ENCODE peak calls at places on chromosomes 3 and 15, in seven cellular contexts. Z is body of pancreas, S is retinal pigment epithelial cell, D is GM10248, G is Peyer's patch, N is MCF 10A, Y is astrocyte. R is an unnamed sample.

GRCh38 chr3:124793054-124793740 is 62.9 kb downstream of the UMPS start:
- DNase-seq in Z (no peak), S (no peak), D (no peak), G (no peak), N (peak; percentile 68), Y (no peak), R (peak; percentile 69)

GRCh38 chr3:15858547-15859506 is 61.0 kb upstream of the ANKRD28 start:
- DNase-seq in Z (peak; percentile 80), S (no peak), D (peak; percentile 76), G (peak; percentile 78), N (peak; percentile 55), Y (no peak), R (peak; percentile 22)

GRCh38 chr3:33360136-33360825 is 79.9 kb downstream of the UBP1 start:
- DNase-seq in Z (no peak), S (peak; percentile 41), D (no peak), G (no peak), N (peak; percentile 54), Y (peak; percentile 88), R (peak; percentile 96)

GRCh38 chr3:125002834-125003368 is 52.9 kb downstream of the HEG1 start:
- DNase-seq in Z (no peak), S (no peak), D (no peak), G (no peak), N (no peak), Y (no peak), R (no peak)

GRCh38 chr3:154972951-154973350 is 107.2 kb upstream of the MME start:
- DNase-seq in Z (no peak), S (no peak), D (no peak), G (no peak), N (peak; percentile 86), Y (peak; percentile 69), R (no peak)

GRCh38 chr3:44682182-44682896 is 30.1 kb upstream of the ZNF502 start:
- DNase-seq in Z (no peak), S (no peak), D (no peak), G (no peak), N (no peak), Y (peak; percentile 82), R (no peak)

GRCh38 chr3:184085389-184085852 is 11.4 kb upstream of the HTR3E start:
- DNase-seq in Z (no peak), S (peak; percentile 34), D (no peak), G (no peak), N (peak; percentile 46), Y (no peak), R (peak; percentile 99)

GRCh38 chr3:190174471-190174870 is 53.8 kb upstream of the P3H2 start:
- DNase-seq in Z (no peak), S (no peak), D (no peak), G (no peak), N (no peak), Y (no peak), R (no peak)

GRCh38 chr3:124986153-124987143 is 51.9 kb upstream of the MUC13 start:
- DNase-seq in Z (no peak), S (no peak), D (no peak), G (no peak), N (peak; percentile 92), Y (peak; percentile 96), R (peak; percentile 91)

GRCh38 chr3:153043729-153044314 is 118.2 kb upstream of the RAP2B start:
- DNase-seq in Z (no peak), S (no peak), D (no peak), G (no peak), N (peak; percentile 86), Y (peak; percentile 25), R (peak; percentile 88)

GRCh38 chr3:197539651-197540051 is 16.1 kb downstream of the BDH1 start:
- DNase-seq in Z (no peak), S (no peak), D (no peak), G (no peak), N (no peak), Y (no peak), R (peak; percentile 95)

GRCh38 chr3:119211193-119211592 is 29.5 kb downstream of the B4GALT4 start:
- DNase-seq in Z (no peak), S (no peak), D (no peak), G (no peak), N (no peak), Y (no peak), R (no peak)

GRCh38 chr15:66008920-66009572 is 139.8 kb downstream of the RAB11A start:
- DNase-seq in Z (no peak), S (no peak), D (no peak), G (no peak), N (peak; percentile 54), Y (no peak), R (peak; percentile 67)

GRCh38 chr15:68277131-68277604 is 377 bp upstream of the FEM1B start:
- DNase-seq in Z (no peak), S (no peak), D (no peak), G (no peak), N (no peak), Y (peak; percentile 52), R (peak; percentile 27)

GRCh38 chr15:39643747-39644520 is 63.1 kb downstream of the THBS1 start:
- DNase-seq in Z (no peak), S (no peak), D (no peak), G (no peak), N (no peak), Y (no peak), R (no peak)

GRCh38 chr3:15271785-15272381 is 60.5 kb downstream of the SH3BP5 start:
- DNase-seq in Z (no peak), S (no peak), D (peak; percentile 70), G (peak; percentile 91), N (no peak), Y (no peak), R (no peak)

GRCh38 chr3:187015903-187016638 is 85.7 kb downstream of the ST6GAL1 start:
- DNase-seq in Z (no peak), S (no peak), D (no peak), G (peak; percentile 90), N (no peak), Y (no peak), R (no peak)

GRCh38 chr3:194961555-194961954 is 275.9 kb downstream of the FAM43A start:
- DNase-seq in Z (no peak), S (no peak), D (no peak), G (no peak), N (no peak), Y (no peak), R (no peak)

GRCh38 chr15:70956596-70956995 is 64.0 kb downstream of the LRRC49 start:
- DNase-seq in Z (no peak), S (no peak), D (no peak), G (no peak), N (no peak), Y (peak; percentile 10), R (no peak)

GRCh38 chr15:70954176-70954575 is 61.5 kb downstream of the LRRC49 start:
- DNase-seq in Z (no peak), S (no peak), D (no peak), G (no peak), N (no peak), Y (peak; percentile 4), R (no peak)

GRCh38 chr15:70956196-70956595 is 63.6 kb downstream of the LRRC49 start:
- DNase-seq in Z (no peak), S (no peak), D (no peak), G (no peak), N (no peak), Y (peak; percentile 13), R (no peak)

GRCh38 chr15:70955151-70955550 is 62.5 kb downstream of the LRRC49 start:
- DNase-seq in Z (no peak), S (no peak), D (no peak), G (no peak), N (no peak), Y (peak; percentile 65), R (no peak)

GRCh38 chr15:70954733-70955132 is 62.1 kb downstream of the LRRC49 start:
- DNase-seq in Z (no peak), S (no peak), D (no peak), G (no peak), N (no peak), Y (no peak), R (no peak)
- TF ChIP-seq CTCF in Z (no peak), S (no peak), D (no peak), G (no peak), N (no peak), Y (no peak), R (no peak)

GRCh38 chr15:58222698-58223097 is 84.5 kb downstream of the AQP9 start:
- DNase-seq in Z (no peak), S (peak; percentile 33), D (no peak), G (no peak), N (no peak), Y (peak; percentile 32), R (no peak)
- TF ChIP-seq CTCF in Z (no peak), S (peak; percentile 23), D (no peak), G (no peak), N (no peak), Y (no peak), R (no peak)

GRCh38 chr15:93520206-93520605 is 431.2 kb upstream of the RGMA start:
- DNase-seq in Z (no peak), S (no peak), D (no peak), G (no peak), N (no peak), Y (no peak), R (no peak)

DNA sequence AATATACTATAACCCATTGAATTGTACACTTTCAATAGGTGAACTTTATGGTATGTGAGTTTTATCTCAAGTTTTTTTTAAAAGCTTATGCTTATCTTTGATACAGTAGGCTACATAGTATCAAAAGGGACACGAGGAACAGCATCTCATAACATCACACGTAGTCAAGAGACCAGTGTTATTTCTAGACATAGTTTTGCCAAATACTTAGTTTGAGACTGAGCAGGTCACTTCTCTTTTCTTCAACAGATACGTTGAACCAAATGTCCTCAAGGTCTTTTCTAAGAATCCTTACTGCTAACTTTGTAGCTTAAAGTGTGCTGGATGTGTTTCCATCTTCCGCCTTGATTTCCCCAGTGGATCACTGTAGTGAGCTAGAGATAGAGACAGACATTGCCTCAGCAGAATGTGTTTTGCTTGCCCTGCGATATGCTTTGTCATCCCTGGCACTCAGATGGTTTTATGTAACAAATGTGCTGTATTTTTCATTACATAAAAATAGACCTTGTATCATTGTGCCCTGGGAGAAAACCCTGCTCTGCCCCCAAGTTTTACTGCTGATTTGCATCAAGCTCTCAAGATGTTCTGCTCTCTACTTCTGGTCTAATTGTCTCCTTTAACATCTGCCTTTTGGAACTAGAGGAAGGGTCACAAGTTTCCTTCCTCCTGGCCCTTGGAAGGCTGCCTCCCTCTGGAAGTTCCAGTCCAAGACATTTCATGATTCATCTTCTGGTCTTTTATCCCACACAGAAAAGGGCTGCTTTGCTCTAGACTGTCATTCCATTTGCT is 426.4 kb upstream of the RGMA start:
- DNase-seq in Z (no peak), S (no peak), D (no peak), G (no peak), N (no peak), Y (peak; percentile 25), R (peak; percentile 17)
- TF ChIP-seq CTCF in Z (no peak), S (no peak), D (no peak), G (no peak), N (no peak), Y (no peak), R (no peak)

DNA sequence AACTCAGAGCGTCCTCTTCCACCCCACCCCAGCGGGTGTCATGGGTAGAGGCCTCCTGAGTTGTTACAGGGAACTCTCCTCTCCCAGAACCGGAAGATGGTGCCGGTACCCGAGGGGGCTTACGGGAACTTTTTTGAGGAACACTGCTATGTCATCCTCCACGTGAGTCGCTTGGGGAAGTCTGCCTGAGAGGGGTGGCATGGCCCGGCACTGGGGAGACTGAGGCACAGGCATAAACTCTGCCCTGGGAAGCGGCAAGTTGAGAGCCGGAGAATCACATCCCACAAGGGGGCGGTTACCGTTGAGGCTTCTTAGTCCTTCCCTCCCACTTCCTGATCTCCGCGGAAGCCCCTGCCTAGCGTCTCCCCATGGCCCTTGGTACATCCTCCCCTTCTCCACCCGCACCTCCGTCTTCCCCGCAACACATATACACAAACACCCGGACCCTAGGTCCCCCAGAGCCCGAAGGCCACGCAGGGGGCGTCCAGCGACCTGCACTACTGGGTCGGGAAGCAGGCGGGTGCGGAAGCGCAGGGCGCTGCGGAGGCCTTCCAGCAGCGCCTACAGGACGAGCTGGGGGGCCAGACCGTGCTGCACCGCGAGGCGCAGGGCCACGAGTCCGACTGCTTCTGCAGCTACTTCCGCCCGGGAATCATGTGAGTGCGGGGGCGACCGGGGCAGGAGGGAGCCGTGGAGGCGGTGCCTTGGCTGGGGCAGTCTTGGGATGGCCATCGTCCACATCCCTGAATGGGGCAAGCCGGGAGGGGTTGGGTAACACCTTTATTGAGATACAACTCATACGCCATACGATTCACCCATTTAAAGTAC is 3.4 kb downstream of the VILL start:
- DNase-seq in Z (peak; percentile 42), S (no peak), D (peak; percentile 69), G (peak; percentile 77), N (no peak), Y (peak; percentile 70), R (peak; percentile 52)
- TF ChIP-seq CTCF in Z (no peak), S (peak; percentile 21), D (no peak), G (no peak), N (no peak), Y (no peak), R (peak; percentile 9)